ENCODE peak calls at places on chromosome 1, in eight cellular contexts. S is fibroblast of lung, E is uterus, O is IMR-90, H is AG04450, N is GM23248, F is body of pancreas, T is OCI-LY7. W is an unnamed sample.

GRCh38 chr1:43279161-43279560 is 6.2 kb downstream of the C1orf210 start:
- DNase-seq in T (no peak), S (no peak), E (no peak), H (no peak), F (no peak), N (no peak), O (no peak), W (no peak)

GRCh38 chr1:70468180-70468579 is 57.1 kb downstream of the CTH start:
- DNase-seq in N (no peak), E (no peak), F (no peak), O (no peak), S (no peak), T (no peak), H (no peak), W (no peak)

GRCh38 chr1:28139033-28139712 is 37.3 kb downstream of the PTAFR start:
- DNase-seq in N (peak; percentile 94), E (no peak), S (peak; percentile 69), H (no peak), F (peak; percentile 56), O (peak; percentile 88), T (no peak), W (no peak)

GRCh38 chr1:186566140-186566850 is 105.4 kb upstream of the PDC start:
- DNase-seq in H (no peak), O (peak; percentile 62), N (peak; percentile 67), T (no peak), S (peak; percentile 38), E (no peak), F (no peak), W (no peak)

GRCh38 chr1:115105836-115106235 is 16.5 kb upstream of the TSPAN2 start:
- DNase-seq in F (no peak), H (no peak), T (no peak), S (no peak), O (no peak), N (no peak), E (no peak), W (no peak)

GRCh38 chr1:29415861-29416260 is 179.5 kb downstream of the PTPRU start:
- DNase-seq in T (no peak), H (no peak), N (no peak), O (no peak), S (no peak), E (no peak), F (no peak), W (no peak)

GRCh38 chr1:108699375-108700332 is 7.5 kb downstream of the PRPF38B start:
- DNase-seq in S (no peak), H (no peak), E (no peak), F (no peak), N (no peak), T (no peak), O (no peak), W (no peak)

GRCh38 chr1:27713139-27713725 is 12.5 kb upstream of the FAM76A start:
- DNase-seq in E (no peak), O (no peak), H (no peak), N (no peak), S (no peak), T (no peak), F (no peak), W (no peak)

GRCh38 chr1:88230126-88230525 is 453.9 kb upstream of the PKN2 start:
- DNase-seq in H (no peak), S (no peak), O (no peak), F (no peak), N (no peak), T (no peak), E (no peak), W (no peak)

GRCh38 chr1:39106949-39107740 is 81.0 kb downstream of the NDUFS5 start:
- DNase-seq in F (no peak), N (peak; percentile 16), E (no peak), O (no peak), T (no peak), S (no peak), H (no peak), W (no peak)

GRCh38 chr1:37325509-37326437 is 148.6 kb upstream of the ZC3H12A start:
- DNase-seq in S (no peak), O (no peak), E (no peak), N (no peak), F (no peak), H (no peak), T (no peak), W (no peak)

GRCh38 chr1:234277161-234277868 is 95.9 kb upstream of the COA6 start:
- DNase-seq in H (no peak), F (no peak), E (no peak), O (no peak), T (no peak), N (no peak), S (no peak), W (no peak)

GRCh38 chr1:24411963-24412362 is 1.6 kb downstream of the STPG1 start:
- DNase-seq in F (no peak), E (no peak), N (peak; percentile 75), S (peak; percentile 47), H (no peak), T (no peak), O (peak; percentile 25), W (no peak)

GRCh38 chr1:108719253-108719652 is 6.5 kb downstream of the FNDC7 start:
- DNase-seq in E (no peak), H (no peak), S (no peak), O (peak; percentile 12), F (no peak), N (peak; percentile 28), T (no peak), W (no peak)

GRCh38 chr1:8889925-8890785 is 11.7 kb upstream of the ENO1 start:
- DNase-seq in T (no peak), F (peak; percentile 73), E (peak; percentile 75), H (no peak), O (peak; percentile 89), N (peak; percentile 96), S (peak; percentile 93), W (no peak)

GRCh38 chr1:171803056-171803455 is 21.6 kb downstream of the METTL13 start:
- DNase-seq in N (peak; percentile 85), T (no peak), F (no peak), S (no peak), H (peak; percentile 37), E (peak; percentile 36), O (peak; percentile 71), W (no peak)

GRCh38 chr1:115432061-115432460 is 94.0 kb upstream of the NGF start:
- DNase-seq in F (no peak), N (peak; percentile 72), H (no peak), E (no peak), T (no peak), S (peak; percentile 52), O (peak; percentile 71), W (no peak)

GRCh38 chr1:160429125-160429551 is 28.8 kb downstream of the VANGL2 start:
- DNase-seq in T (no peak), E (no peak), O (no peak), H (no peak), N (no peak), S (no peak), F (peak; percentile 21), W (no peak)

GRCh38 chr1:71600023-71600422 is 519.2 kb upstream of the ZRANB2 start:
- DNase-seq in H (no peak), E (no peak), S (no peak), O (no peak), F (no peak), T (no peak), N (no peak), W (no peak)

GRCh38 chr1:88979054-88979748 is 13.2 kb downstream of the KYAT3 start:
- DNase-seq in E (no peak), N (peak; percentile 44), S (peak; percentile 72), O (peak; percentile 53), T (no peak), F (no peak), H (no peak), W (no peak)

GRCh38 chr1:63319069-63320023 is 3.0 kb upstream of the FOXD3 start:
- DNase-seq in S (no peak), N (no peak), F (no peak), O (no peak), H (no peak), E (no peak), T (no peak), W (no peak)
- H3K9me3 ChIP-seq in S (no peaks in the 10 kb centered on the region), N (no peaks in the 10 kb centered on the region), F (no peaks in the 10 kb centered on the region), O (peaks cover 35% of the 10 kb centered on the region), H (peaks cover 33% of the 10 kb centered on the region), E (no peaks in the 10 kb centered on the region), T (no peaks in the 10 kb centered on the region), W (peaks cover 4% of the 10 kb centered on the region)

GRCh38 chr1:154559496-154559950 is 1.1 kb upstream of the UBE2Q1 start:
- DNase-seq in O (peak; percentile 94), T (peak; percentile 92), N (peak; percentile 94), F (peak; percentile 95), E (peak; percentile 88), S (peak; percentile 85), H (peak; percentile 86), W (peak; percentile 72)

GRCh38 chr1:154557248-154557938 is 1.1 kb downstream of the UBE2Q1 start:
- DNase-seq in S (no peak), E (no peak), T (peak; percentile 29), O (no peak), H (no peak), F (no peak), N (peak; percentile 17), W (no peak)

GRCh38 chr1:154556422-154556821 is 2.0 kb downstream of the UBE2Q1 start:
- DNase-seq in S (peak; percentile 64), F (no peak), H (no peak), O (peak; percentile 23), T (no peak), E (no peak), N (peak; percentile 65), W (no peak)

GRCh38 chr1:154557939-154558609 is 388 bp downstream of the UBE2Q1 start:
- DNase-seq in F (peak; percentile 53), H (no peak), O (peak; percentile 18), S (peak; percentile 23), T (peak; percentile 58), E (peak; percentile 47), N (peak; percentile 69), W (no peak)

GRCh38 chr1:154558610-154559495 is at the start of gene UBE2Q1:
- DNase-seq in O (peak; percentile 99), T (peak; percentile 99), N (peak; percentile 99), F (peak; percentile 100), E (peak; percentile 99), H (peak; percentile 98), S (peak; percentile 98), W (peak; percentile 100)
- H3K9me3 ChIP-seq in O (no peaks in the 10 kb centered on the region), T (no peaks in the 10 kb centered on the region), N (no peaks in the 10 kb centered on the region), F (no peaks in the 10 kb centered on the region), E (no peaks in the 10 kb centered on the region), H (no peaks in the 10 kb centered on the region), S (no peaks in the 10 kb centered on the region), W (no peaks in the 10 kb centered on the region)

GRCh38 chr1:77179632-77180031 is 39.6 kb downstream of the PIGK start:
- DNase-seq in E (no peak), N (no peak), F (no peak), O (no peak), H (no peak), S (no peak), T (no peak), W (no peak)

GRCh38 chr1:77170687-77171086 is 48.5 kb downstream of the PIGK start:
- DNase-seq in E (no peak), O (peak; percentile 67), H (peak; percentile 24), F (no peak), T (no peak), S (peak; percentile 67), N (peak; percentile 67), W (no peak)

GRCh38 chr1:77175230-77175844 is 43.9 kb downstream of the PIGK start:
- DNase-seq in S (peak; percentile 6), H (no peak), N (peak; percentile 7), E (no peak), F (no peak), O (peak; percentile 6), T (peak; percentile 53), W (no peak)
- H3K9me3 ChIP-seq in S (no peaks in the 10 kb centered on the region), H (peaks cover 2% of the 10 kb centered on the region), N (peaks cover 6% of the 10 kb centered on the region), E (no peaks in the 10 kb centered on the region), F (no peaks in the 10 kb centered on the region), O (peaks cover 12% of the 10 kb centered on the region), T (peaks cover 22% of the 10 kb centered on the region), W (no peaks in the 10 kb centered on the region)

GRCh38 chr1:96159379-96159778 is 562.2 kb upstream of the PTBP2 start:
- DNase-seq in H (no peak), O (no peak), N (no peak), E (no peak), F (no peak), S (no peak), T (no peak), W (no peak)

GRCh38 chr1:96157101-96157500 is 564.5 kb upstream of the PTBP2 start:
- DNase-seq in E (no peak), N (no peak), F (no peak), O (no peak), H (no peak), T (no peak), S (no peak), W (no peak)
- H3K9me3 ChIP-seq in E (no peaks in the 10 kb centered on the region), N (peaks cover 8% of the 10 kb centered on the region), F (no peaks in the 10 kb centered on the region), O (peaks cover 4% of the 10 kb centered on the region), H (peaks cover 5% of the 10 kb centered on the region), T (no peaks in the 10 kb centered on the region), S (no peaks in the 10 kb centered on the region), W (no peaks in the 10 kb centered on the region)

W was measured in T-helper 17 cell.